ENCODE peak calls at places on chromosomes 7 and 10, in ten cellular contexts. Z is PC-3, U is Peyer's patch, N is hepatocyte, E is ascending aorta, W is upper lobe of left lung, O is mammary epithelial cell, S is endodermal cell, C is uterus, H is right lobe of liver. K is an unnamed sample.

GRCh38 chr10:3484306-3485187 is 300.5 kb downstream of the KLF6 start:
- DNase-seq in Z (no peak), U (peak; percentile 64), N (no peak), E (no peak), W (no peak), O (no peak), S (no peak), C (no peak), H (no peak), K (no peak)

GRCh38 chr7:148492157-148492860 is 98.3 kb upstream of the C7orf33 start:
- DNase-seq in Z (no peak), U (no peak), N (no peak), E (no peak), W (no peak), O (peak; percentile 68), S (no peak), C (no peak), H (no peak), K (no peak)

GRCh38 chr10:73842349-73842748 is 31.0 kb upstream of the NDST2 start:
- DNase-seq in Z (no peak), U (no peak), N (no peak), E (no peak), W (no peak), O (no peak), S (no peak), C (no peak), H (no peak), K (no peak)

GRCh38 chr10:122374246-122374858 is at the start of gene PLEKHA1:
- DNase-seq in Z (peak; percentile 93), U (peak; percentile 87), N (peak; percentile 98), E (peak; percentile 98), W (peak; percentile 99), O (peak; percentile 97), S (peak; percentile 98), C (peak; percentile 96), H (peak; percentile 97), K (peak; percentile 93)

GRCh38 chr7:74587435-74588126 is 69.9 kb upstream of the GTF2I start:
- DNase-seq in Z (peak; percentile 83), U (peak; percentile 69), N (peak; percentile 90), E (peak; percentile 92), W (peak; percentile 50), O (peak; percentile 79), S (peak; percentile 89), C (peak; percentile 89), H (peak; percentile 63), K (peak; percentile 93)

GRCh38 chr10:22620140-22620857 is 94.1 kb downstream of the PIP4K2A start:
- DNase-seq in Z (peak; percentile 95), U (no peak), N (no peak), E (peak; percentile 92), W (no peak), O (peak; percentile 93), S (no peak), C (peak; percentile 44), H (no peak), K (peak; percentile 91)

GRCh38 chr7:28718042-28718452 is 240.1 kb downstream of the TRIL start:
- DNase-seq in Z (no peak), U (no peak), N (no peak), E (no peak), W (no peak), O (no peak), S (no peak), C (peak; percentile 30), H (no peak), K (no peak)

GRCh38 chr7:30157217-30157616 is 22.4 kb downstream of the MTURN start:
- DNase-seq in Z (no peak), U (no peak), N (no peak), E (no peak), W (no peak), O (no peak), S (no peak), C (no peak), H (no peak), K (no peak)

DNA sequence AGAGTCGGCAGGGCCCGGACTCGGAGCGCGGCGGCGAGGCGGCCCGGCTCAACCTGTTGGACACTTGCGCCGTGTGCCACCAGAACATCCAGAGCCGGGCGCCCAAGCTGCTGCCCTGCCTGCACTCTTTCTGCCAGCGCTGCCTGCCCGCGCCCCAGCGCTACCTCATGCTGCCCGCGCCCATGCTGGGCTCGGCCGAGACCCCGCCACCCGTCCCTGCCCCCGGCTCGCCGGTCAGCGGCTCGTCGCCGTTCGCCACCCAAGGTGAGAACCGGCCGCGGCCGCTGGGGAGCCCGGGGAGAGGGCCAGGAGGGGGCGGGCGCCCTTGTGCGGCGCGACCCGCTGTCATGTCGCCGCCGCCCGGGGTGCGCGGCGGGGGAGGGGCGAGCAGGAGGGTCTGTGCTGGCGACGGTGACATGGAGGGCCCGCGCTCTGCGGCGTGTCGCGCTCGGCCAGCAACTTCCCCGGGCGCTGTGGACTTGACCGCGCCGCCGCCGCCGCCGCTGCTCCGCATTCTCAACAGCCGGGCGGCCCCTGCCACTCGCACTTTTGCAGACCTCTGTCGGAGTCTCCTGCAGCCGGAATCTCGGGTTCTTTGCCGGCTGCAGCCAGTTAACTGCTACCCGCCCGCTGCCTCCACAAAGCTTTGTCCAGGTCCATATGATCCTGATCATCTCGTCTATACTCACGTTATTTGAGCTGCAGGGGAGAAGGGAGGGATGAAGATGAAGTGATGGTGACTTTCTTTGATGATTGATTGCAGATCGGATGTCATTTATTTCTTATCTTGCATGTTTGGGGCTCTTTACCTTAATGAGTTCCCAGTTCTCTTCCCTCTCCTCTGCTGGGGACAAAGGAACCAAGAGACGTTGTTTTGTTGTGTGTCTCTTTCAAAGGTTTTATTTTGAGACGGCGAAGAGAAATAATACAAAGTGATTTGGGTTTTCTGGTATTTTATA is 869 bp downstream of the TRIM24 start:
- DNase-seq in Z (peak; percentile 43), U (peak; percentile 63), N (peak; percentile 79), E (peak; percentile 73), W (peak; percentile 94), O (peak; percentile 51), S (peak; percentile 81), C (peak; percentile 36), H (peak; percentile 73), K (no peak)
- TF ChIP-seq CTCF in Z (no peak), U (no peak), N (no peak), E (no peak), W (no peak), O (no peak), S (peak; percentile 33), C (no peak), H (peak; percentile 16), K (no peak)

DNA sequence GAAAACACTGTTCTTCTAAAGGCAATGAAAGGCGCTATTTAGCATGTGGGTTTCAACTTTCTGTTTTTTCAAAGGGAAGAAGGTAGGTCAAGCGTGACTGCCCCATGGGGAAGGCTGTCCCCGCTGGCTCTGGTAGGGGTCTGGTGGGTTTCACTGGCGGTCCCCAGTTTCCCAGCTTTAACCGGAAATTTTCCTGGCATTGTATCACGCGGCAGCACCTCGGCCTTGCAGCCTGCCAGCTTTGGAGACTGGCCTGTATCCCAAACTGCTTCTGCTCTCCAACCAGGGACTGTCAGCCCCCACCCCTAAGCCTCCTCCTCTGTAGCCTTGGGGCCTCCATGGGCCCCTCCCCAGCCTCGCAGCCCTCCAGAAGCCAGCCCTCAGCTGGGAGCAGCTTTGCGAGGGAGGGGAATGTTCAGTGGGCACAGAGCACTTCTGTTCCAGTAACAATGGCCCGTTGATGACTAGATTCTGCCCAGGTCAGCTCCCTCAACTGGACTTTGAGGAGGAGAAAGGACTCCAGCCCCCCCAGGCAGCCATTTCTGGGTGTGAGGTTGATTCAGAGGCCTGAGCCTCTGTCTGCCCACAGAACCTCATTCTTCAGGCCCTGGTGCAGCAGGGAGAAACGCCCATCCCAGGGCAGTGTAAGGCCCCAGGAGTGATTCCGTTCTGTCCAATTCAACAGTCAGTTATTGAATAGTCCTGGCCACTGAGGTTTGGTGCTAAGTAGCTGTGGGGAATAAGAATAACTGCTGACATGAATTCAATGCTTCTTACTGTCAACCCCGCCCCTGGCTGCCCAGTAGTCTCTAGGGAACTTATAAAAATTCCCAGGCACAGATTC is 17.1 kb downstream of the CHST3 start:
- DNase-seq in Z (no peak), U (no peak), N (no peak), E (no peak), W (peak; percentile 39), O (peak; percentile 60), S (no peak), C (peak; percentile 39), H (no peak), K (no peak)
- H3K4me1 ChIP-seq in Z (peaks cover 10% of the 10 kb centered on the region), U (peaks cover 6% of the 10 kb centered on the region), N (peaks cover 46% of the 10 kb centered on the region), E (peaks cover 29% of the 10 kb centered on the region), W (peaks cover 97% of the 10 kb centered on the region), O (peaks cover 62% of the 10 kb centered on the region), S (peaks cover 2% of the 10 kb centered on the region), C (peaks cover 37% of the 10 kb centered on the region), H (peaks cover 11% of the 10 kb centered on the region), K (peaks cover 99% of the 10 kb centered on the region)

DNA sequence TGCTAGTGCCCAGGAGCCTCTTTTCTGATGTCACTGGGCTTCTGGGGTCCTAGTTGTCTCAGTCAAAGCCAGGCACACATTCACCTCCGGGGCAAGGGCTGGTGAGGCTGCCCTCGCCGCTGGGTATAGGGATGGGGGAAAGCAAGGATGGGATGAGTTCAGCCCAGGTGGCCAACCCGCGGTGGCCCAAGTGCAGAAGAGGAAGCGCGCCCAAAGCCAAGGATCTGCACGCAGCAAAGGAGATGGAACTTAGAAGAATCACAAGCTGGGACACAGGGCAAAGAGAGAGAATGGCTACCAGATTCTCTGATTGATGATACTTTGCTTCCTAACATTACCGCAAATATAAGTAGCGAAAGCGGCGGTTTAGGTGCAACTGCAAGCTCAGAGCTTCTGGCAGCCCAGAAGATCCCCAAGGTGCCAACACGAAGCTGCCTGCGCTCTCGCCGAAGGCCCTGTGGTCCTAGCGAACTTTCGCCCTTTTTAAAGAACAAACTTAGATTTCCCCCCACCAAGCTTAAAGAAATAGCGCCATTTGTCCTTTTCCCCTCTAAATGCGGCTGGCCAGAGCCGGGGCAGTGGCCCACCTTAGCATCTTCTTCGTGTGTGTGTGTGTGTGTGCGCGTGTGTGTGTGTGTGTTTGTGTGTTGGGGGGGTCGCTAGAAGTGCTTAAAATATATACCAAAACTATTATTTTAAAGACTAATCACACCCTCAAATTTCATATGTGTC is 911 bp upstream of the MKX start:
- DNase-seq in Z (no peak), U (no peak), N (no peak), E (no peak), W (peak; percentile 15), O (peak; percentile 8), S (peak; percentile 63), C (no peak), H (no peak), K (no peak)
- H3K27me3 ChIP-seq in Z (peaks cover 16% of the 10 kb centered on the region), U (peaks cover 25% of the 10 kb centered on the region), N (peaks cover 93% of the 10 kb centered on the region), E (no peaks in the 10 kb centered on the region), W (no peaks in the 10 kb centered on the region), O (peaks cover 53% of the 10 kb centered on the region), S (peaks cover 99% of the 10 kb centered on the region), C (peaks cover 30% of the 10 kb centered on the region), H (peaks cover 13% of the 10 kb centered on the region), K (peaks cover 11% of the 10 kb centered on the region)

GRCh38 chr7:134757938-134758337 is 21.5 kb upstream of the CALD1 start:
- DNase-seq in Z (no peak), U (no peak), N (no peak), E (no peak), W (no peak), O (peak; percentile 20), S (no peak), C (no peak), H (no peak), K (no peak)

GRCh38 chr7:134750083-134751062 is 29.1 kb upstream of the CALD1 start:
- DNase-seq in Z (peak; percentile 44), U (peak; percentile 41), N (peak; percentile 32), E (peak; percentile 72), W (no peak), O (peak; percentile 20), S (peak; percentile 95), C (peak; percentile 30), H (peak; percentile 64), K (no peak)

GRCh38 chr7:134752006-134752760 is 27.3 kb upstream of the CALD1 start:
- DNase-seq in Z (peak; percentile 41), U (no peak), N (no peak), E (no peak), W (no peak), O (peak; percentile 62), S (no peak), C (no peak), H (no peak), K (no peak)

GRCh38 chr7:134758981-134759380 is 20.5 kb upstream of the CALD1 start:
- DNase-seq in Z (no peak), U (no peak), N (no peak), E (no peak), W (no peak), O (no peak), S (no peak), C (no peak), H (no peak), K (no peak)

DNA sequence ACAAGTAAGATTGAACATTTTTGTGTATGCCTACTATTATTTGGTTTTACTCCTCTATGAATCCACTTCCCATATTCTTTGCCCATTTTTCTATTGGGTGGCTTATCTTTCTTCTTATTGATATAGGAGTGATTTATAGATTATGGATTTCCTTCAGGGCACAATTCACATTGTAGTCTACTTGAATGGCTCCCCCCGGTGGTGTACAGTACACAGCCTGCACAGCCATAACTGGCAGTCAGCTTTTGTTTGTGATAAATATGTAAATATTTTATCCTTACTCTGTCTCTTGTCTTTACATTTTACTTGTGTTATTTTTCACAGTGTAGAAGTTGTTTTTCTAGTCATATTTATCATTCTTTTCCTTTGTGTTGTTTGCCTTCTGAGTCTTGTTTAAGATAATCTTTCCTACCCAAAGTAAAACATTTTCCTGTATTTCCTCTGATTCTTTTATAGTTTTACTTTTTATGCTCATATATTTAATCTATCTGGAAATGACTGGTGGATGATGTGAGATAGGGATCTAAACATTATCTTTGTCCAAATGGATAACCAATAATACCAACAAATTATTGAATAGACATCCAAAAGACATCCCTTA is 23.9 kb upstream of the CALD1 start:
- DNase-seq in Z (peak; percentile 34), U (no peak), N (peak; percentile 42), E (no peak), W (no peak), O (no peak), S (no peak), C (no peak), H (no peak), K (no peak)
- TF ChIP-seq CTCF in Z (peak; percentile 67), U (no peak), N (peak; percentile 55), E (peak; percentile 25), W (no peak), O (peak; percentile 71), S (peak; percentile 77), C (peak; percentile 52), H (peak; percentile 62), K (peak; percentile 70)